ENCODE peak calls at places on chromosomes 7 and 10, in ten cellular contexts. M is right lobe of liver, I is IMR-90, Z is small intestine, N is ovary, O is GM06990, K is cardiac fibroblast, U is PC-3, D is fibroblast of lung, W is AG10803. X is an unnamed sample.

GRCh38 chr7:132386249-132386681 is 190.0 kb downstream of the PLXNA4 start:
- DNase-seq in M (peak), I (no peak), Z (no peak), N (peak), O (no peak), K (peak), U (no peak), D (peak), W (peak), X (peak)

GRCh38 chr10:56095506-56096225 is 265.4 kb downstream of the ZWINT start:
- DNase-seq in M (no peak), I (no peak), Z (no peak), N (no peak), O (no peak), K (no peak), U (no peak), D (no peak), W (no peak), X (no peak)

GRCh38 chr10:28285816-28286215 is 17.0 kb downstream of the MPP7 start:
- DNase-seq in M (no peak), I (no peak), Z (no peak), N (no peak), O (no peak), K (no peak), U (no peak), D (no peak), W (no peak), X (no peak)

GRCh38 chr7:92834661-92835139 is 1.7 kb downstream of the CDK6 start:
- DNase-seq in M (peak), I (no peak), Z (no peak), N (peak), O (peak), K (no peak), U (peak), D (no peak), W (no peak), X (peak)

GRCh38 chr7:117478796-117479479 is 887 bp upstream of the CFTR start:
- DNase-seq in M (no peak), I (no peak), Z (peak), N (no peak), O (no peak), K (no peak), U (no peak), D (no peak), W (no peak), X (no peak)

GRCh38 chr10:94299417-94299816 is 63.3 kb downstream of the NOC3L start:
- DNase-seq in M (no peak), I (peak), Z (no peak), N (no peak), O (no peak), K (peak), U (peak), D (peak), W (peak), X (no peak)

GRCh38 chr7:158494643-158495042 is 93.0 kb downstream of the PTPRN2 start:
- DNase-seq in M (no peak), I (no peak), Z (no peak), N (no peak), O (no peak), K (no peak), U (no peak), D (no peak), W (no peak), X (no peak)

GRCh38 chr7:3464900-3465622 is 164.0 kb downstream of the SDK1 start:
- DNase-seq in M (no peak), I (no peak), Z (no peak), N (no peak), O (no peak), K (no peak), U (no peak), D (no peak), W (no peak), X (no peak)

GRCh38 chr10:24882047-24882698 is 70.2 kb downstream of the PRTFDC1 start:
- DNase-seq in M (no peak), I (peak), Z (no peak), N (no peak), O (peak), K (peak), U (no peak), D (peak), W (peak), X (no peak)

GRCh38 chr10:119413738-119414611 is 128.5 kb downstream of the RGS10 start:
- DNase-seq in M (no peak), I (peak), Z (no peak), N (peak), O (no peak), K (peak), U (no peak), D (peak), W (peak), X (peak)

GRCh38 chr10:84267503-84268126 is 22.8 kb downstream of the RGR start:
- DNase-seq in M (no peak), I (peak), Z (peak), N (no peak), O (peak), K (peak), U (peak), D (peak), W (peak), X (peak)

GRCh38 chr7:66321283-66321682 is 116.1 kb downstream of the TPST1 start:
- DNase-seq in M (no peak), I (no peak), Z (no peak), N (no peak), O (no peak), K (no peak), U (peak), D (no peak), W (no peak), X (peak)

GRCh38 chr10:128186959-128187787 is 61.0 kb upstream of the MKI67 start:
- DNase-seq in M (no peak), I (no peak), Z (peak), N (no peak), O (no peak), K (no peak), U (no peak), D (no peak), W (no peak), X (no peak)

GRCh38 chr7:117273325-117274292 is 49.2 kb downstream of the WNT2 start:
- DNase-seq in M (no peak), I (no peak), Z (no peak), N (no peak), O (no peak), K (no peak), U (no peak), D (no peak), W (no peak), X (no peak)

GRCh38 chr7:46847126-46847525 is 734.8 kb downstream of the TNS3 start:
- DNase-seq in M (no peak), I (peak), Z (no peak), N (no peak), O (no peak), K (no peak), U (no peak), D (peak), W (peak), X (no peak)

GRCh38 chr10:130930821-130931220 is 380.7 kb downstream of the TCERG1L start:
- DNase-seq in M (no peak), I (no peak), Z (no peak), N (no peak), O (no peak), K (no peak), U (no peak), D (no peak), W (no peak), X (no peak)

GRCh38 chr10:104449402-104449801 is 95.8 kb downstream of the CFAP58 start:
- DNase-seq in M (no peak), I (peak), Z (no peak), N (no peak), O (no peak), K (no peak), U (no peak), D (peak), W (peak), X (no peak)

GRCh38 chr10:123144697-123145541 is 3.0 kb upstream of the HMX2 start:
- DNase-seq in M (no peak), I (no peak), Z (no peak), N (no peak), O (no peak), K (no peak), U (peak), D (no peak), W (no peak), X (no peak)

GRCh38 chr10:74947781-74948401 is 121.5 kb downstream of the KAT6B start:
- DNase-seq in M (no peak), I (no peak), Z (peak), N (no peak), O (no peak), K (no peak), U (peak), D (no peak), W (no peak), X (no peak)

GRCh38 chr7:80014507-80014906 is 120.1 kb upstream of the GNAI1 start:
- DNase-seq in M (no peak), I (peak), Z (no peak), N (no peak), O (no peak), K (peak), U (peak), D (peak), W (peak), X (no peak)

GRCh38 chr7:22005151-22005550 is 59.5 kb upstream of the CDCA7L start:
- DNase-seq in M (no peak), I (no peak), Z (no peak), N (no peak), O (no peak), K (no peak), U (no peak), D (peak), W (peak), X (no peak)

GRCh38 chr10:26556756-26557640 is 118.9 kb downstream of the APBB1IP start:
- DNase-seq in M (no peak), I (peak), Z (peak), N (no peak), O (no peak), K (peak), U (peak), D (peak), W (peak), X (no peak)

GRCh38 chr7:149722356-149722957 is 50.9 kb downstream of the ZNF467 start:
- DNase-seq in M (no peak), I (no peak), Z (no peak), N (no peak), O (no peak), K (no peak), U (no peak), D (no peak), W (no peak), X (no peak)

GRCh38 chr7:47571355-47572100 is 10.4 kb downstream of the TNS3 start:
- DNase-seq in M (peak), I (peak), Z (peak), N (peak), O (no peak), K (peak), U (peak), D (peak), W (peak), X (peak)

GRCh38 chr10:5814110-5815107 is 1.2 kb upstream of the GDI2 start:
- DNase-seq in M (no peak), I (peak), Z (no peak), N (no peak), O (no peak), K (peak), U (no peak), D (peak), W (peak), X (no peak)

GRCh38 chr10:62806246-62806645 is 1.7 kb downstream of the ADO start:
- DNase-seq in M (no peak), I (peak), Z (no peak), N (no peak), O (no peak), K (no peak), U (peak), D (peak), W (peak), X (no peak)

GRCh38 chr7:117110480-117111315 is 157.4 kb downstream of the ST7 start:
- DNase-seq in M (no peak), I (no peak), Z (peak), N (no peak), O (peak), K (no peak), U (no peak), D (no peak), W (no peak), X (no peak)

GRCh38 chr10:75071756-75072155 is 39.7 kb upstream of the SAMD8 start:
- DNase-seq in M (no peak), I (no peak), Z (no peak), N (no peak), O (no peak), K (no peak), U (no peak), D (no peak), W (no peak), X (no peak)

GRCh38 chr10:110358869-110359629 is 54.3 kb upstream of the SMNDC1 start:
- DNase-seq in M (no peak), I (no peak), Z (no peak), N (no peak), O (no peak), K (no peak), U (peak), D (peak), W (peak), X (peak)

GRCh38 chr7:149489391-149490024 is 8.1 kb downstream of the ZNF746 start:
- DNase-seq in M (no peak), I (no peak), Z (peak), N (no peak), O (no peak), K (no peak), U (peak), D (no peak), W (no peak), X (no peak)

GRCh38 chr10:17209931-17210330 is 8.5 kb upstream of the TRDMT1 start:
- DNase-seq in M (no peak), I (peak), Z (no peak), N (no peak), O (no peak), K (peak), U (no peak), D (peak), W (peak), X (no peak)

GRCh38 chr10:83432296-83433045 is 706.8 kb upstream of the GHITM start:
- DNase-seq in M (no peak), I (no peak), Z (no peak), N (no peak), O (no peak), K (peak), U (no peak), D (no peak), W (peak), X (no peak)

GRCh38 chr7:121204537-121204936 is 124.3 kb upstream of the WNT16 start:
- DNase-seq in M (no peak), I (peak), Z (no peak), N (no peak), O (no peak), K (no peak), U (no peak), D (no peak), W (peak), X (no peak)

GRCh38 chr10:10599994-10600393 is 417.7 kb upstream of the CELF2 start:
- DNase-seq in M (no peak), I (no peak), Z (no peak), N (no peak), O (no peak), K (no peak), U (no peak), D (no peak), W (no peak), X (no peak)

GRCh38 chr7:79008786-79009185 is 444.7 kb downstream of the MAGI2 start:
- DNase-seq in M (no peak), I (no peak), Z (no peak), N (no peak), O (no peak), K (no peak), U (no peak), D (no peak), W (no peak), X (no peak)

GRCh38 chr10:48572414-48572813 is 32.5 kb downstream of the ARHGAP22 start:
- DNase-seq in M (no peak), I (peak), Z (no peak), N (no peak), O (no peak), K (no peak), U (no peak), D (peak), W (peak), X (no peak)

GRCh38 chr10:30207485-30208052 is 141.5 kb downstream of the MTPAP start:
- DNase-seq in M (no peak), I (peak), Z (no peak), N (no peak), O (no peak), K (peak), U (peak), D (peak), W (peak), X (no peak)

GRCh38 chr10:102775973-102776669 is 32.4 kb downstream of the WBP1L start:
- DNase-seq in M (peak), I (peak), Z (no peak), N (peak), O (no peak), K (peak), U (no peak), D (peak), W (peak), X (peak)

GRCh38 chr10:102776779-102777417 is 33.1 kb downstream of the WBP1L start:
- DNase-seq in M (no peak), I (peak), Z (peak), N (peak), O (no peak), K (peak), U (no peak), D (peak), W (peak), X (peak)

GRCh38 chr10:102778781-102779180 is 35.0 kb downstream of the WBP1L start:
- DNase-seq in M (no peak), I (no peak), Z (no peak), N (peak), O (no peak), K (no peak), U (no peak), D (no peak), W (no peak), X (no peak)

GRCh38 chr10:102779680-102780079 is 35.9 kb downstream of the WBP1L start:
- DNase-seq in M (no peak), I (no peak), Z (no peak), N (no peak), O (no peak), K (no peak), U (no peak), D (peak), W (no peak), X (no peak)

GRCh38 chr10:102777696-102778530 is 34.2 kb downstream of the WBP1L start:
- DNase-seq in M (no peak), I (no peak), Z (no peak), N (peak), O (no peak), K (no peak), U (no peak), D (no peak), W (no peak), X (no peak)
- H3K4me3 ChIP-seq in M (no peak), I (no peak), Z (no peak), N (no peak), O (no peak), K (no peak), U (no peak), D (no peak), W (no peak), X (no peak)

DNA sequence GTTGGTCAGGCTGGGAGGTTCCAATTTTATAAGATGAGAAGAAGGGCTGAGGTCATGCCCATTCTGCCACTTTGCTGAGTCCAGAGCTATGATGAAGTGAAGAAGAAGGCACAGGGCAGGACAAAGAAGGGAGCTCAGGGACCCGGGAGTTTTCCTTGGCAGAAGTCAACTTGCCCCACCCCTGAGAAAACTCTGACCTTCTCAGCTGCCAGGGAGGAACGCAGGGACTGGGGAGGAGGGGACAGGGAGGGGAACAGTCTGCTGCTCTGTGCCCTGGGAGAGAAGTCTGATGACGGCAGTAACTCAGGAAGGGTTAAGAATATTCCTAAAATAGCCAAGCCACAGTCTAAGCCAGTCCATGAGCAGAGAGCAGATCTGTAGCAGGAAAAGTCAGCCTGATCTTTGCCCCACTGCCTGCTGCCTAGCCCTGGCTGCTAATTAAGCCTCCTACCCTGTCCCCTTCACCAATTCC is 11.7 kb downstream of the ADIRF start:
- DNase-seq in M (no peak), I (no peak), Z (peak), N (peak), O (no peak), K (peak), U (no peak), D (no peak), W (peak), X (no peak)
- H3K4me3 ChIP-seq in M (no peak), I (no peak), Z (no peak), N (no peak), O (no peak), K (no peak), U (no peak), D (no peak), W (no peak), X (no peak)

DNA sequence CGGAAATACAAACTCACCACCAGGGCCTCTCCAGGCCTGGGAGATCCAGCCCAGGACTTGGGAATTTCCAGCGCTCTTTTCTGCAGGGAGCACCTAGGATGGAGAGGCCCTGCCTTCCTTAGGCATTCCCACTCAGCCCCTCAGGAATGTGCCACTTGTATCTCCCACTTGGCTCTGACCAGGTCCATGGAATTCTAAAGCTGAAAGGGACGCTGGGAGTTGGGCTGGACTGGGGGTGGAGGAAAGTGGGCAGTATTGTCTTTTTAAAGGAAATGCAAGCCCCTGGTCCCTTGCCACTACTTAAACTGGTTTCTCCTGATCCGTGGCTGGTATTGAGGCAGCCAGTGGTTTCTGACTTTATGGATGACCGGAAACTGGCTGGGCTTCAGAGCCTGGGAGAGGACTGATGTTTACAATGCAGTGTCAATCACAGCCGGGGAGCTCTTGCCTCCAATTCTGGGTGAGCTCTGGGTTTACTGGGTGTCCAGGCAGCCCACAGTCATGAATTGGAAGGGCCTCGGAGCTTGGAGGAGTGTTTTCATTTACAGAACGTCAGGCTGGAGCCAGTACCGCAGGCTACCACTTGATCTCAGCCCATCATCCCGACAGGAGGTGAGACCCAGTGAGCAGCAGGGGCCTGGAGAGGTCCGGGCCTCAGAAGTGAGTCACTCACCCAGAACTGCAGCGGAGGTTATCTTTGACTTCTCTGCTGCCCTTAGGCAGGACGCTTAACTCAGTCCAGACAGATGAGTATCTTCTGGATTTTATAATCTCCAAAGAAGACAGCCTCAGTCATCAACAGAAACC is 27.3 kb downstream of the AGAP3 start:
- DNase-seq in M (no peak), I (peak), Z (no peak), N (no peak), O (no peak), K (peak), U (peak), D (peak), W (peak), X (no peak)
- H3K4me3 ChIP-seq in M (no peak), I (no peak), Z (no peak), N (no peak), O (no peak), K (no peak), U (peak), D (no peak), W (no peak), X (no peak)

DNA sequence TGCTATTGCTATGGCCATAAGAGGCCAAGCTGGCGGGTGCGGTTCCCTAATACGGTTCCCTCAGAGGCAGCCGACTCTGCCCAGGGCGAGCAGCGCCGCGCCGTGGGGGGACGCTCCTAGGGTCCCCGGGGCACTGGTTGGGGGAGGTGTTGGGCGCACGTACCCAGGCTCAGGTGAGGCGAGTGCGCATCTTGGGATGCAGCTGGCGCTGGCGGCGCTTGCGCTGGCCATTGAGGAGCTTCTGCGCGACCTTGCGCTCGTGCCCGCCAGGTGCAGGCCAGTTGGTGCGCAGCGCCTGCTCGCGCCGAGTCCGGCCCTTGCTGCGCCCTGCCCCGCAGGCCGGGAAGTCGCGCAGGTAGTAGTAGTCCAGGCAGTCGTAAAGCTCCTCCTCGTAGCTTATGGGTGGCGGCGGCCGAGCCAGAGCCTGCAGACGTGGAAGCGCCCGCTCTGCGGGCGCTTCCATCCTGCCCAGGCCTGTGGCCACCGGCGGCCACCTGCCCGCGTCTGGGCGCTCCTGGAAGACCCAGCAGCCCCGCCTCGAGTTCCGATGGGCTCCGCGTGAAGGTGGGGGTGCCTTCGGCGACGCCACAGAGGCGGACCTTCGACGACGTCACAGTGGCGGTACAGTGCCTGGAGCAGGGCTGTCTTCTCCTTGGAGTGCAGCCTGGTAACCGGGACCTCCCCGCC is at the start of gene NUPR2:
- DNase-seq in M (no peak), I (no peak), Z (peak), N (no peak), O (peak), K (no peak), U (no peak), D (no peak), W (no peak), X (peak)
- H3K4me3 ChIP-seq in M (no peak), I (no peak), Z (peak), N (no peak), O (no peak), K (no peak), U (no peak), D (no peak), W (no peak), X (peak)